ENCODE peak calls at places on chromosomes 16 and 17, in five cellular contexts. L is tibial nerve, J is GM23338, P is ovary, K is thoracic aorta. R is an unnamed sample.

GRCh38 chr16:87822571-87822970 is 46.7 kb downstream of the SLC7A5 start:
- DNase-seq in P (no peak), L (no peak), J (peak; percentile 60), K (no peak), R (no peak)

GRCh38 chr16:86508947-86509758 is 1.2 kb upstream of the FOXF1 start:
- DNase-seq in J (peak; percentile 63), L (no peak), K (no peak), P (no peak), R (no peak)

GRCh38 chr16:29898786-29899515 is 399 bp downstream of the SEZ6L2 start:
- DNase-seq in P (no peak), L (no peak), K (no peak), J (peak; percentile 86), R (no peak)

GRCh38 chr16:79525132-79525531 is 75.4 kb downstream of the MAF start:
- DNase-seq in J (no peak), K (no peak), P (no peak), L (no peak), R (no peak)

GRCh38 chr16:81313731-81314602 is 795 bp upstream of the GAN start:
- DNase-seq in J (peak; percentile 94), L (no peak), P (no peak), K (no peak), R (no peak)

GRCh38 chr17:79874329-79874981 is 35.2 kb upstream of the CBX4 start:
- DNase-seq in L (no peak), P (no peak), J (peak; percentile 79), K (no peak), R (peak; percentile 10)

GRCh38 chr16:78988361-78988992 is 612.1 kb downstream of the MAF start:
- DNase-seq in L (no peak), P (no peak), J (peak; percentile 63), K (no peak), R (no peak)

GRCh38 chr16:12846592-12846991 is 42.9 kb upstream of the CPPED1 start:
- DNase-seq in K (no peak), J (no peak), P (no peak), L (no peak), R (no peak)

GRCh38 chr17:56489980-56490379 is 103.5 kb upstream of the NOG start:
- DNase-seq in L (no peak), J (no peak), P (no peak), K (no peak), R (no peak)

GRCh38 chr17:34241062-34241461 is 14.0 kb upstream of the CCL2 start:
- DNase-seq in J (no peak), K (no peak), L (peak; percentile 30), P (peak; percentile 42), R (no peak)

GRCh38 chr17:80246726-80247125 is 13.9 kb upstream of the RNF213 start:
- DNase-seq in P (no peak), K (no peak), J (no peak), L (no peak), R (no peak)

GRCh38 chr16:65202461-65202860 is 80.6 kb upstream of the CDH11 start:
- DNase-seq in K (no peak), J (no peak), L (no peak), P (no peak), R (no peak)

GRCh38 chr16:64236351-64236750 is 885.5 kb downstream of the CDH11 start:
- DNase-seq in K (no peak), J (no peak), L (no peak), P (no peak), R (no peak)

GRCh38 chr16:27330542-27330941 is 16.8 kb downstream of the IL4R start:
- DNase-seq in K (peak; percentile 65), L (peak; percentile 39), J (no peak), P (peak; percentile 86), R (no peak)

GRCh38 chr17:73888875-73889274 is 244.6 kb upstream of the SDK2 start:
- DNase-seq in L (no peak), P (no peak), K (no peak), J (no peak), R (no peak)

GRCh38 chr16:21684199-21684598 is 20.4 kb downstream of the OTOA start:
- DNase-seq in K (no peak), L (no peak), J (peak; percentile 72), P (no peak), R (no peak)

GRCh38 chr16:67922221-67922620 is 9.4 kb downstream of the CTRL start:
- DNase-seq in L (no peak), J (no peak), P (no peak), K (no peak), R (no peak)

GRCh38 chr17:74454197-74455024 is 12.0 kb upstream of the CD300A start:
- DNase-seq in L (no peak), K (peak; percentile 74), P (peak; percentile 42), J (peak; percentile 92), R (peak; percentile 87)

GRCh38 chr16:10970065-10970464 is 25.7 kb downstream of the CLEC16A start:
- DNase-seq in L (no peak), K (peak; percentile 49), J (no peak), P (no peak), R (no peak)

GRCh38 chr17:1519678-1520077 is 3.3 kb upstream of the INPP5K start:
- DNase-seq in P (no peak), L (no peak), K (no peak), J (no peak), R (no peak)
- H3K27ac ChIP-seq in P (no peak overlapping the region), L (no peak overlapping the region), K (no peak overlapping the region), J (no peak overlapping the region), R (no peak overlapping the region)

GRCh38 chr16:66523861-66524354 is 26.0 kb downstream of the TK2 start:
- DNase-seq in J (no peak), P (no peak), L (no peak), K (no peak), R (no peak)
- H3K27ac ChIP-seq in J (no peak overlapping the region), P (no peak overlapping the region), L (peak overlapping the region; percentile 63), K (peak overlapping the region; percentile 51), R (peak overlapping the region; percentile 18)

DNA sequence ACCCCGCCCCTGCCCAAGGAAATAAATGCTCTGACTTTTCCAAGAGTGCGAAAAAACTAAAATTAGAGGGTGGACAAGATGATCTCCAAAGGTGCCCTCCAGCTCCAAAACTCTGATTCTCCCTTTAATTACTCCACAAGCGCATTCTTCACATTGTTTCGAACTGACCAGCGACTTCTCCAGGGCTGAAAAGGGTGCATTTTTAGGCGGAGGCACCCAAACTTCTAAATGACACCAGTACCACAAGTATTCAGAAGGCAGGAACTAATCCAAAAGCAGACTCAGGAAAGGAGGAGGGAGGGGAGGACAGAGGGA is 750 bp downstream of the ZFHX3 start:
- DNase-seq in L (no peak), K (no peak), P (no peak), J (no peak), R (no peak)
- H3K27ac ChIP-seq in L (peak overlapping the region; percentile 97), K (peak overlapping the region; percentile 95), P (no peak overlapping the region), J (no peak overlapping the region), R (peak overlapping the region; percentile 63)

GRCh38 chr17:50687200-50688066 is 20.3 kb downstream of the ANKRD40 start:
- DNase-seq in P (peak; percentile 88), J (peak; percentile 56), K (no peak), L (no peak), R (no peak)

GRCh38 chr17:50688168-50688719 is 19.5 kb downstream of the ANKRD40 start:
- DNase-seq in K (no peak), P (peak; percentile 51), J (no peak), L (no peak), R (no peak)

GRCh38 chr17:50685691-50686493 is 21.8 kb downstream of the ANKRD40 start:
- DNase-seq in P (no peak), L (no peak), J (no peak), K (no peak), R (no peak)

GRCh38 chr17:50685334-50685665 is 22.4 kb downstream of the ANKRD40 start:
- DNase-seq in K (no peak), P (no peak), J (no peak), L (no peak), R (no peak)

GRCh38 chr17:50686494-50687199 is 21.1 kb downstream of the ANKRD40 start:
- DNase-seq in L (no peak), K (peak; percentile 89), P (peak; percentile 94), J (no peak), R (no peak)
- H3K27ac ChIP-seq in L (no peak overlapping the region), K (peak overlapping the region; percentile 95), P (peak overlapping the region; percentile 85), J (no peak overlapping the region), R (no peak overlapping the region)

DNA sequence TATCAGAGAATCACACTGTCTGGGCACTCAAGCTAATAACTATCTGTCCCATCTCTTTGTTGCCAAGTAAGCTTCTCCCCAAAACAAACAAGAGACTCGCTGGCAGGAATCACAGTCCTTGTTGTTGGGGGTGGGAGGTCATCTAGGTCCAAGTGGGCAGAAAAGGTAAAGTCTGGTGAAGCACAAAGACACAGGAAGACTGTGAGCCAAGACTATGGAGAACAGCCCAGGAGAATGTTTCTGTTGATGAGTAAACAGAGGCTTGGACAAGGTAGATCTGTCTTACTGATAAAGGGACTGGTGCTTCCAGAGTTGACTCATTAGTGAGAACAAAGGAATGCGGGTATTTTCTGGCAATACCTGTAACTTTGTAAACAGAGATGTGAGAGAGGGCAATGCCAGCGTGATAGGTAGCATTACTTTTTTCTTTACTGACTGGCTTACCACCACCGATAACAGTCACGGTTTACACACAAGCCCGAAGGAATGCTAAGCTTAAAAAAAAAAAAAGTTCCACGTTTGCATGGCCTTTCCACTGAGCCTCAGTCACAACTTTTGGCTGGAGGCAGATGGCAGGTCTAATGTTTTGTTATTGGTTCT is 11.5 kb upstream of the MMD start:
- DNase-seq in K (no peak), L (no peak), P (no peak), J (no peak), R (no peak)
- H3K27ac ChIP-seq in K (no peak overlapping the region), L (peak overlapping the region; percentile 36), P (no peak overlapping the region), J (no peak overlapping the region), R (no peak overlapping the region)

GRCh38 chr16:4410335-4411075 is 5.9 kb downstream of the CORO7 start:
- DNase-seq in L (no peak), J (no peak), P (peak; percentile 68), K (no peak), R (peak; percentile 75)

GRCh38 chr16:4411684-4412083 is 4.7 kb downstream of the CORO7 start:
- DNase-seq in K (no peak), P (no peak), L (peak; percentile 63), J (no peak), R (peak; percentile 92)

GRCh38 chr16:4412854-4413253 is 3.5 kb downstream of the CORO7 start:
- DNase-seq in L (no peak), J (no peak), P (no peak), K (no peak), R (no peak)

GRCh38 chr16:4414187-4414909 is 2.0 kb downstream of the CORO7 start:
- DNase-seq in K (no peak), J (no peak), L (no peak), P (no peak), R (no peak)

DNA sequence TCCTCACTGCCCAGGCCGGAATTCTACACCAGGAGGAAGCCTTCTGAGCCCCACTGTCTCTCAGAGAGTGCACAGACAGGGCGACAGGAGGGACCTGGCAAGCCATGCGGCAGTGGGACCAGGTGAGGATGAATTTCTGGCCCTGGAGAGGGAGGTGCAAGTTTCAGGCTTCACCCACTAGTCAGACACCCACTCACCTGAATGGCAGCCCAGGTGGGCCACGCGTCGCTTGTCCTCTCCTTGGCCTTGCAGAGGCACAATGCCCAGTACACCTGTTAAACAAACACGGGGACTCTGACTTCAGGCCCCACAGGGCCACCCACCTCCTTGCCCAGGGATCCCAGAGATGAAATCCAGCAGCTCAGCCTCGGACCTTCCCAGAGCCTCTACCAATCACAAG is 4.2 kb downstream of the CORO7 start:
- DNase-seq in P (no peak), J (no peak), L (no peak), K (no peak), R (no peak)
- H3K27ac ChIP-seq in P (peak overlapping the region; percentile 3), J (no peak overlapping the region), L (peak overlapping the region; percentile 85), K (no peak overlapping the region), R (peak overlapping the region; percentile 97)

R was measured in caudate nucleus.